ENCODE peak calls at places on chromosomes 5 and 9, in six cellular contexts. One of them, this sample, is unnamed.

GRCh38 chr5:140027807-140028206 is 15.3 kb downstream of the NRG2 start:
- DNase-seq in GM06990: no peak
- DNase-seq in tibial artery: no peak
- DNase-seq in AG04450: no peak
- DNase-seq in progenitor cell of endocrine pancreas: no peak
- DNase-seq in heart left ventricle: no peak
- DNase-seq in this sample: no peak

GRCh38 chr5:75337366-75338021 is 474 bp downstream of the HMGCR start:
- DNase-seq in GM06990: no peak
- DNase-seq in tibial artery: peak; percentile 68
- DNase-seq in AG04450: no peak
- DNase-seq in progenitor cell of endocrine pancreas: peak; percentile 27
- DNase-seq in heart left ventricle: no peak
- DNase-seq in this sample: no peak

GRCh38 chr5:37774912-37775483 is 64.8 kb downstream of the GDNF start:
- DNase-seq in GM06990: peak; percentile 19
- DNase-seq in tibial artery: no peak
- DNase-seq in AG04450: no peak
- DNase-seq in progenitor cell of endocrine pancreas: no peak
- DNase-seq in heart left ventricle: no peak
- DNase-seq in this sample: no peak

GRCh38 chr5:163503106-163504090 is 2.0 kb upstream of the MAT2B start:
- DNase-seq in GM06990: no peak
- DNase-seq in tibial artery: peak; percentile 77
- DNase-seq in AG04450: no peak
- DNase-seq in progenitor cell of endocrine pancreas: no peak
- DNase-seq in heart left ventricle: peak; percentile 50
- DNase-seq in this sample: no peak

GRCh38 chr5:159463590-159464321 is 133.5 kb upstream of the IL12B start:
- DNase-seq in GM06990: no peak
- DNase-seq in tibial artery: no peak
- DNase-seq in AG04450: no peak
- DNase-seq in progenitor cell of endocrine pancreas: no peak
- DNase-seq in heart left ventricle: no peak
- DNase-seq in this sample: no peak

GRCh38 chr9:26062172-26062571 is 383.9 kb upstream of the TUSC1 start:
- DNase-seq in GM06990: no peak
- DNase-seq in tibial artery: no peak
- DNase-seq in AG04450: no peak
- DNase-seq in progenitor cell of endocrine pancreas: no peak
- DNase-seq in heart left ventricle: no peak
- DNase-seq in this sample: no peak

GRCh38 chr5:59893436-59894227 is at the start of gene PDE4D:
- DNase-seq in GM06990: peak; percentile 9
- DNase-seq in tibial artery: peak; percentile 81
- DNase-seq in AG04450: no peak
- DNase-seq in progenitor cell of endocrine pancreas: peak; percentile 76
- DNase-seq in heart left ventricle: peak; percentile 35
- DNase-seq in this sample: peak; percentile 44

GRCh38 chr9:6644346-6645152 is 980 bp downstream of the GLDC start:
- DNase-seq in GM06990: peak; percentile 63
- DNase-seq in tibial artery: no peak
- DNase-seq in AG04450: no peak
- DNase-seq in progenitor cell of endocrine pancreas: no peak
- DNase-seq in heart left ventricle: no peak
- DNase-seq in this sample: no peak

GRCh38 chr5:3344671-3345070 is 251.0 kb upstream of the IRX1 start:
- DNase-seq in GM06990: no peak
- DNase-seq in tibial artery: peak; percentile 39
- DNase-seq in AG04450: no peak
- DNase-seq in progenitor cell of endocrine pancreas: no peak
- DNase-seq in heart left ventricle: no peak
- DNase-seq in this sample: no peak

GRCh38 chr9:37987467-37987981 is 81.5 kb downstream of the SHB start:
- DNase-seq in GM06990: no peak
- DNase-seq in tibial artery: no peak
- DNase-seq in AG04450: no peak
- DNase-seq in progenitor cell of endocrine pancreas: no peak
- DNase-seq in heart left ventricle: peak; percentile 75
- DNase-seq in this sample: no peak

GRCh38 chr5:56123531-56124243 is 109.4 kb downstream of the ANKRD55 start:
- DNase-seq in GM06990: no peak
- DNase-seq in tibial artery: peak; percentile 71
- DNase-seq in AG04450: peak; percentile 98
- DNase-seq in progenitor cell of endocrine pancreas: no peak
- DNase-seq in heart left ventricle: peak; percentile 45
- DNase-seq in this sample: no peak

GRCh38 chr5:177446184-177447065 is at the start of gene PRR7:
- DNase-seq in GM06990: peak; percentile 89
- DNase-seq in tibial artery: no peak
- DNase-seq in AG04450: no peak
- DNase-seq in progenitor cell of endocrine pancreas: peak; percentile 43
- DNase-seq in heart left ventricle: peak; percentile 75
- DNase-seq in this sample: peak; percentile 87
- TF ChIP-seq CTCF in GM06990: no peak
- TF ChIP-seq CTCF in tibial artery: no peak
- TF ChIP-seq CTCF in AG04450: no peak
- TF ChIP-seq CTCF in progenitor cell of endocrine pancreas: peak; percentile 30
- TF ChIP-seq CTCF in heart left ventricle: no peak
- TF ChIP-seq CTCF in this sample: no peak

GRCh38 chr5:17113174-17113941 is 104.1 kb upstream of the BASP1 start:
- DNase-seq in GM06990: no peak
- DNase-seq in tibial artery: no peak
- DNase-seq in AG04450: peak; percentile 15
- DNase-seq in progenitor cell of endocrine pancreas: no peak
- DNase-seq in heart left ventricle: no peak
- DNase-seq in this sample: no peak
- TF ChIP-seq CTCF in GM06990: no peak
- TF ChIP-seq CTCF in tibial artery: no peak
- TF ChIP-seq CTCF in AG04450: no peak
- TF ChIP-seq CTCF in progenitor cell of endocrine pancreas: no peak
- TF ChIP-seq CTCF in heart left ventricle: no peak
- TF ChIP-seq CTCF in this sample: no peak

GRCh38 chr5:32684261-32684660 is 26.9 kb upstream of the NPR3 start:
- DNase-seq in GM06990: no peak
- DNase-seq in tibial artery: no peak
- DNase-seq in AG04450: no peak
- DNase-seq in progenitor cell of endocrine pancreas: no peak
- DNase-seq in heart left ventricle: no peak
- DNase-seq in this sample: no peak

GRCh38 chr5:32692066-32692746 is 18.9 kb upstream of the NPR3 start:
- DNase-seq in GM06990: no peak
- DNase-seq in tibial artery: no peak
- DNase-seq in AG04450: no peak
- DNase-seq in progenitor cell of endocrine pancreas: no peak
- DNase-seq in heart left ventricle: no peak
- DNase-seq in this sample: no peak

GRCh38 chr5:32687167-32687831 is 23.8 kb upstream of the NPR3 start:
- DNase-seq in GM06990: no peak
- DNase-seq in tibial artery: no peak
- DNase-seq in AG04450: no peak
- DNase-seq in progenitor cell of endocrine pancreas: no peak
- DNase-seq in heart left ventricle: peak; percentile 70
- DNase-seq in this sample: no peak

GRCh38 chr5:32690153-32690552 is 21.0 kb upstream of the NPR3 start:
- DNase-seq in GM06990: no peak
- DNase-seq in tibial artery: no peak
- DNase-seq in AG04450: no peak
- DNase-seq in progenitor cell of endocrine pancreas: no peak
- DNase-seq in heart left ventricle: no peak
- DNase-seq in this sample: no peak
- TF ChIP-seq CTCF in GM06990: peak; percentile 36
- TF ChIP-seq CTCF in tibial artery: no peak
- TF ChIP-seq CTCF in AG04450: peak; percentile 26
- TF ChIP-seq CTCF in progenitor cell of endocrine pancreas: no peak
- TF ChIP-seq CTCF in heart left ventricle: no peak
- TF ChIP-seq CTCF in this sample: no peak

GRCh38 chr5:177601577-177602457 is 1.9 kb downstream of the B4GALT7 start:
- DNase-seq in GM06990: no peak
- DNase-seq in tibial artery: no peak
- DNase-seq in AG04450: no peak
- DNase-seq in progenitor cell of endocrine pancreas: no peak
- DNase-seq in heart left ventricle: no peak
- DNase-seq in this sample: no peak
- TF ChIP-seq CTCF in GM06990: no peak
- TF ChIP-seq CTCF in tibial artery: no peak
- TF ChIP-seq CTCF in AG04450: no peak
- TF ChIP-seq CTCF in progenitor cell of endocrine pancreas: peak; percentile 14
- TF ChIP-seq CTCF in heart left ventricle: no peak
- TF ChIP-seq CTCF in this sample: no peak

DNA sequence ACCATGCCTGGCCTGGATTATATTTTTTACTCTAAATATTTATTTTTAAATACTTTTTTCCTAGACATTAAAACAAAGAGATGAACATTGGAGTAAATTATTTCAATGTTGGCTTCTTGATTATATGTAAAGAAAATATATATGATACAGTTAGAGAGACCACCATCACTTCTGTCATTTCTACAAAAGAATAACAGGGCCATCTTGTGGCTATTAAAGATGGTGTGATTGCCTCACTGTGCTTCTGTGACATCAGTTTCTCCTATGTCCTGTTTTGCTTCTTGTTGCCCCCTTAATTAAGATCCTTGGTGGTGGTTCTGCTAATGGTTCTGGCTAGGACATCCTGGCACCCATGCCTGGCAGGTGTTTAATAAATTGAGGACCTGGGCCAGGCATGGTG is 32.9 kb downstream of the NDFIP1 start:
- DNase-seq in GM06990: no peak
- DNase-seq in tibial artery: no peak
- DNase-seq in AG04450: no peak
- DNase-seq in progenitor cell of endocrine pancreas: no peak
- DNase-seq in heart left ventricle: no peak
- DNase-seq in this sample: no peak
- TF ChIP-seq CTCF in GM06990: peak; percentile 9
- TF ChIP-seq CTCF in tibial artery: no peak
- TF ChIP-seq CTCF in AG04450: no peak
- TF ChIP-seq CTCF in progenitor cell of endocrine pancreas: no peak
- TF ChIP-seq CTCF in heart left ventricle: no peak
- TF ChIP-seq CTCF in this sample: peak; percentile 6

GRCh38 chr5:89735108-89735507 is 674.4 kb downstream of the CETN3 start:
- DNase-seq in GM06990: no peak
- DNase-seq in tibial artery: no peak
- DNase-seq in AG04450: no peak
- DNase-seq in progenitor cell of endocrine pancreas: no peak
- DNase-seq in heart left ventricle: no peak
- DNase-seq in this sample: no peak
- TF ChIP-seq CTCF in GM06990: no peak
- TF ChIP-seq CTCF in tibial artery: no peak
- TF ChIP-seq CTCF in AG04450: no peak
- TF ChIP-seq CTCF in progenitor cell of endocrine pancreas: no peak
- TF ChIP-seq CTCF in heart left ventricle: no peak
- TF ChIP-seq CTCF in this sample: no peak

DNA sequence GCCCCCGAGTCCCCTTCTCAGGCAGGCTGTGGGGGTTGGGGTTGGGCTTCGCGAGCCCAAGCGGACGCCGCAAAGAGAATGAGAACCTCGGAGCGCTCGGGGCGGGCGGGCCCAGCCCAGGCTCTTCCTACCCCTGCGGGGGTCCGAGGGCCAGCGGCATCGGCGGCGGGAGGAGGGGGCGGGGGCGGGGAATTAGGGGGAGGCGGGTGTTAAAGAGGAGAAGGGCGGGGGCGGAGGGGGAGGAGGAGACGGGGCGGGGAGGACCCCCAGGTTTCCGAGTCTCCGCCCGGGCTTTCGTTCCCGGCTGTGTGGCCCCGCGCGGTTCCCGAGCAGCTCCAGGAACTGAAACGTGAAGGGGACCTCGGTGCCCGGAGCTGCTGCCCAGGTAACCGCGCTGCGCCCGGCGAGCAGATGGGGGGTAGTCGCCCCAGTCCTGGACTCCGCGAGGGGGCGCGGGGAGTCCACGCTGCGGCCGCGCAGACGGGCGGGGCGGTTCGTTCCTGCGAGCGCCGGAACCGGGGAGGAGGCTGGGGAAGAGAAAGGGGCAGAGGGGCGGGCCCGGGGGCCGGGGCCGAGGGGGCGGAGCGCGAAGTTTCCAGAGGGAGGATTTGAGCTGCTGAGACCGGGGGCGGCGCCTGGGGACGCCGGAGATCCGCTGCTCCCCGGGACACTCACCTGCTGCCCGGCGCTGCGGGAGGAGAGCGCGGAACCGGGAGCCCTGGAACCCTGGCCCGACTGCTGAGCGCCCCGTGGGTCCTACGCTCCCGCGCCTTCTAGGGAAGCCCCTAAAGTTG is 38.4 kb upstream of the PLEKHG4B start:
- DNase-seq in GM06990: no peak
- DNase-seq in tibial artery: no peak
- DNase-seq in AG04450: no peak
- DNase-seq in progenitor cell of endocrine pancreas: peak; percentile 54
- DNase-seq in heart left ventricle: peak; percentile 25
- DNase-seq in this sample: no peak
- TF ChIP-seq CTCF in GM06990: no peak
- TF ChIP-seq CTCF in tibial artery: no peak
- TF ChIP-seq CTCF in AG04450: no peak
- TF ChIP-seq CTCF in progenitor cell of endocrine pancreas: no peak
- TF ChIP-seq CTCF in heart left ventricle: no peak
- TF ChIP-seq CTCF in this sample: peak; percentile 10

GRCh38 chr5:170345971-170346370 is 43.2 kb downstream of the KCNMB1 start:
- DNase-seq in GM06990: no peak
- DNase-seq in tibial artery: no peak
- DNase-seq in AG04450: no peak
- DNase-seq in progenitor cell of endocrine pancreas: no peak
- DNase-seq in heart left ventricle: no peak
- DNase-seq in this sample: no peak

GRCh38 chr5:170343177-170343576 is 45.6 kb upstream of the LCP2 start:
- DNase-seq in GM06990: no peak
- DNase-seq in tibial artery: no peak
- DNase-seq in AG04450: no peak
- DNase-seq in progenitor cell of endocrine pancreas: no peak
- DNase-seq in heart left ventricle: no peak
- DNase-seq in this sample: no peak

GRCh38 chr5:170347022-170347421 is 42.1 kb downstream of the KCNMB1 start:
- DNase-seq in GM06990: no peak
- DNase-seq in tibial artery: no peak
- DNase-seq in AG04450: no peak
- DNase-seq in progenitor cell of endocrine pancreas: no peak
- DNase-seq in heart left ventricle: no peak
- DNase-seq in this sample: no peak

GRCh38 chr5:170353011-170353890 is 35.9 kb downstream of the KCNMB1 start:
- DNase-seq in GM06990: no peak
- DNase-seq in tibial artery: no peak
- DNase-seq in AG04450: no peak
- DNase-seq in progenitor cell of endocrine pancreas: no peak
- DNase-seq in heart left ventricle: peak; percentile 40
- DNase-seq in this sample: no peak

DNA sequence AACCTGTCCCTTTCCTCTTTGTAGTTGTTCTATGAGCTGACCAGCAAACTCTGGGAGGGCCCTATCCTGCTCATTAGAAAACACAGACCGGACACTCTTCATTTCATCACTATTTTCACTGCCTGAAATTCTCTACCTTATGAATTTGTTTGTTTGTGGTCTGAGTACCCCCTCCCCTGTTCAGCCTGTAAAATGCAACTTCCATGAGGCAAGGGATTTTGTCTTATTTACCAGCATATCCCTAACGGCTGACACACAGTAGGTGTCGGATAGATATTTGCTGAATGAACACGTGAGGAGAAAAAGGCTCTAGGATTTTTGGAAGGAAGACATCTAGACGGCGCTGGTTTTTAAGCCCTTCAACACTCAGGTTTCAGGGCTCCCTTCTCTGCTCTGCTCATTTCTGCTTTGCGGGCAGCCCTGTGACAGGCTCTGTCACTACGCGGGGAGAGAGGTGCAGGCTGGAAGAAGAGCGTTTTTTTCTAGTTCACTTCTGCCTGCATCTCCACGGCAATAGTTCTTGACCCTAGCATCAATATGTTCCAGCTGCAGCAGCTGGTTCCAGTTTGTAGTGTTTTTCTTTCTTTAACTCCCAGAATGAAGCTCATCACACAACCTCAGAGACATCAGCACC is 41.0 kb downstream of the KCNMB1 start:
- DNase-seq in GM06990: no peak
- DNase-seq in tibial artery: no peak
- DNase-seq in AG04450: no peak
- DNase-seq in progenitor cell of endocrine pancreas: no peak
- DNase-seq in heart left ventricle: no peak
- DNase-seq in this sample: no peak
- TF ChIP-seq CTCF in GM06990: no peak
- TF ChIP-seq CTCF in tibial artery: peak; percentile 46
- TF ChIP-seq CTCF in AG04450: no peak
- TF ChIP-seq CTCF in progenitor cell of endocrine pancreas: no peak
- TF ChIP-seq CTCF in heart left ventricle: no peak
- TF ChIP-seq CTCF in this sample: no peak